ENCODE peak calls at places on chromosome 18, in four cellular contexts. N, C, O and Z are unnamed samples.

GRCh38 chr18:47895565-47896250 is 34.8 kb downstream of the SMAD2 start:
- DNase-seq in N (no peak), C (no peak), O (no peak), Z (no peak)

GRCh38 chr18:77059294-77059916 is 73.2 kb downstream of the MBP start:
- DNase-seq in N (peak; percentile 41), C (peak; percentile 44), O (peak; percentile 31), Z (peak; percentile 16)

GRCh38 chr18:24534737-24535136 is 74.3 kb downstream of the HRH4 start:
- DNase-seq in N (no peak), C (no peak), O (no peak), Z (no peak)

GRCh38 chr18:8019600-8019999 is 452.5 kb downstream of the PTPRM start:
- DNase-seq in N (no peak), C (no peak), O (no peak), Z (no peak)

GRCh38 chr18:75067996-75068645 is 140.8 kb downstream of the PTGR3 start:
- DNase-seq in N (no peak), C (no peak), O (no peak), Z (no peak)

GRCh38 chr18:79899609-79900435 is 51.6 kb downstream of the SLC66A2 start:
- DNase-seq in N (no peak), C (no peak), O (no peak), Z (no peak)

GRCh38 chr18:51833850-51834249 is 506.1 kb upstream of the DCC start:
- DNase-seq in N (no peak), C (no peak), O (no peak), Z (no peak)

GRCh38 chr18:79819064-79819725 is 21.5 kb downstream of the KCNG2 start:
- DNase-seq in N (no peak), C (no peak), O (no peak), Z (no peak)

GRCh38 chr18:60047556-60047955 is 147.8 kb downstream of the PMAIP1 start:
- DNase-seq in N (no peak), C (no peak), O (no peak), Z (no peak)

GRCh38 chr18:79427368-79428225 is 31.9 kb downstream of the NFATC1 start:
- DNase-seq in N (no peak), C (no peak), O (no peak), Z (no peak)

GRCh38 chr18:70469916-70470315 is 181.1 kb downstream of the SOCS6 start:
- DNase-seq in N (no peak), C (peak; percentile 24), O (no peak), Z (no peak)

GRCh38 chr18:26736301-26736700 is 129.2 kb downstream of the AQP4 start:
- DNase-seq in N (no peak), C (no peak), O (no peak), Z (no peak)